ENCODE peak calls at places on chromosomes 11 and 22, in eight cellular contexts. J is ovary, V is PC-9, R is HepG2, L is GM23248, D is stomach, T is upper lobe of left lung, B is lung. G is an unnamed sample.

GRCh38 chr11:26928636-26929035 is 65.3 kb upstream of the FIBIN start:
- DNase-seq in R (no peak), T (no peak), J (no peak), V (no peak), L (no peak), B (no peak), D (no peak), G (no peak)

GRCh38 chr11:67523556-67524479 is 572 bp upstream of the CABP2 start:
- DNase-seq in B (no peak), R (no peak), D (no peak), J (no peak), T (peak; percentile 69), L (no peak), V (no peak), G (no peak)

GRCh38 chr11:103700605-103701004 is 335.8 kb upstream of the DDI1 start:
- DNase-seq in R (no peak), L (peak; percentile 95), T (no peak), J (no peak), B (no peak), V (no peak), D (no peak), G (no peak)

GRCh38 chr11:36558511-36559413 is 9.0 kb upstream of the RAG1 start:
- DNase-seq in B (no peak), D (no peak), R (no peak), V (no peak), T (no peak), L (no peak), J (no peak), G (no peak)

GRCh38 chr11:57480409-57481137 is 20.2 kb downstream of the RTN4RL2 start:
- DNase-seq in R (peak; percentile 61), V (peak; percentile 69), L (peak; percentile 74), J (peak; percentile 70), B (peak; percentile 75), T (peak; percentile 87), D (peak; percentile 78), G (peak; percentile 91)

GRCh38 chr11:6617315-6617781 is 1.9 kb downstream of the TPP1 start:
- DNase-seq in D (no peak), B (no peak), L (peak; percentile 59), V (no peak), T (no peak), J (no peak), R (no peak), G (no peak)

GRCh38 chr22:21015051-21016006 is at the start of gene P2RX6:
- DNase-seq in R (no peak), V (peak; percentile 34), B (no peak), D (no peak), L (peak; percentile 75), T (peak; percentile 66), J (peak; percentile 26), G (no peak)

GRCh38 chr11:85756401-85757200 is 54.3 kb downstream of the SYTL2 start:
- DNase-seq in B (no peak), R (no peak), V (no peak), J (no peak), T (no peak), L (no peak), D (peak; percentile 58), G (no peak)

GRCh38 chr11:38323961-38324761 is 1726.1 kb upstream of the RAG2 start:
- DNase-seq in R (no peak), T (no peak), V (no peak), D (no peak), L (no peak), B (no peak), J (no peak), G (no peak)

GRCh38 chr22:28373841-28374240 is 305.8 kb downstream of the TTC28 start:
- DNase-seq in J (no peak), D (no peak), V (no peak), R (no peak), T (no peak), B (no peak), L (peak; percentile 62), G (no peak)

GRCh38 chr22:21981874-21982273 is 713 bp downstream of the TOP3B start:
- DNase-seq in V (no peak), L (peak; percentile 36), B (no peak), D (no peak), T (no peak), R (no peak), J (no peak), G (no peak)

GRCh38 chr11:59283825-59284772 is 71.4 kb upstream of the MPEG1 start:
- DNase-seq in L (peak; percentile 68), T (no peak), V (peak; percentile 37), D (peak; percentile 53), J (peak; percentile 57), B (peak; percentile 54), R (peak; percentile 40), G (no peak)

GRCh38 chr11:123063396-123064267 is 1.7 kb upstream of the HSPA8 start:
- DNase-seq in R (peak; percentile 64), B (peak; percentile 41), V (no peak), D (peak; percentile 50), J (peak; percentile 68), L (peak; percentile 78), T (no peak), G (no peak)

GRCh38 chr11:28834877-28835276 is 726.7 kb downstream of the METTL15 start:
- DNase-seq in D (no peak), J (no peak), R (no peak), L (peak; percentile 78), B (no peak), V (peak; percentile 6), T (no peak), G (no peak)

GRCh38 chr11:79413258-79413657 is 27.6 kb downstream of the TENM4 start:
- DNase-seq in R (no peak), T (no peak), B (peak; percentile 55), V (no peak), L (peak; percentile 96), D (peak; percentile 42), J (peak; percentile 93), G (peak; percentile 92)

DNA sequence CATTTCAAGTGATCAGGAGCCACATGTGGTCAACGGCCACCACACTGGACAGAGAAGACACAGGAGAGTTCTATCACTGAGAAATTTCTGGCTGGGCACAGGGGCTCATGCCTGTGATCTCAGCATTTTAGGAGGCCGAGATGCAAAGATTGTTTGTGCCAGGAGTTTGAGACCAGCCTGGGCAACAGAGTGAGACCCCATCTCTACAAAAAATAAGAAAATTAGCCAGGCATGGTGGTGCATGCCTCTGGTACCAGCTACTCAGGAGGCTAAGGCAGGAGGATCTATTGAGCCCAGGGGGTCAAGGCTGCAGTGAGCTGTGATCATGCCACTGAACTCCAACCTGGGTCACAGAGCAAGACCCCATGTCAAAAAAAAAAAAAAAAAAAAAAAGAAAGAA is 26.3 kb downstream of the KCNJ4 start:
- DNase-seq in V (no peak), J (no peak), D (no peak), T (no peak), L (no peak), B (no peak), R (no peak), G (no peak)
- H3K9me3 ChIP-seq in V (no peaks in the 10 kb centered on the region), J (no peaks in the 10 kb centered on the region), D (no peaks in the 10 kb centered on the region), T (no peaks in the 10 kb centered on the region), L (no peaks in the 10 kb centered on the region), B (no peaks in the 10 kb centered on the region), R (no peaks in the 10 kb centered on the region), G (no peaks in the 10 kb centered on the region)

GRCh38 chr11:44529895-44530412 is 35.5 kb upstream of the CD82 start:
- DNase-seq in J (no peak), D (no peak), L (no peak), B (no peak), T (no peak), V (no peak), R (no peak), G (no peak)
- H3K27me3 ChIP-seq in J (no peaks in the 10 kb centered on the region), D (no peaks in the 10 kb centered on the region), L (peaks cover 40% of the 10 kb centered on the region), B (no peaks in the 10 kb centered on the region), T (no peaks in the 10 kb centered on the region), V (peaks cover 24% of the 10 kb centered on the region), R (peaks cover 36% of the 10 kb centered on the region), G (no peaks in the 10 kb centered on the region)

GRCh38 chr11:126317681-126318641 is 14.1 kb downstream of the DCPS start:
- DNase-seq in J (peak; percentile 87), D (no peak), T (no peak), R (no peak), L (peak; percentile 87), B (peak; percentile 55), V (no peak), G (peak; percentile 86)
- H3K4me3 ChIP-seq in J (peak overlapping the region; percentile 24), D (peak overlapping the region; percentile 11), T (no peak overlapping the region), R (no peak overlapping the region), L (peak overlapping the region; percentile 67), B (no peak overlapping the region), V (no peak overlapping the region), G (no peak overlapping the region)

GRCh38 chr22:37163618-37164534 is 14.2 kb upstream of the IL2RB start:
- DNase-seq in L (no peak), D (no peak), B (no peak), T (no peak), R (no peak), J (no peak), V (no peak), G (no peak)
- H3K9me3 ChIP-seq in L (no peaks in the 10 kb centered on the region), D (no peaks in the 10 kb centered on the region), B (no peaks in the 10 kb centered on the region), T (no peaks in the 10 kb centered on the region), R (no peaks in the 10 kb centered on the region), J (no peaks in the 10 kb centered on the region), V (no peaks in the 10 kb centered on the region), G (peaks cover 2% of the 10 kb centered on the region)

DNA sequence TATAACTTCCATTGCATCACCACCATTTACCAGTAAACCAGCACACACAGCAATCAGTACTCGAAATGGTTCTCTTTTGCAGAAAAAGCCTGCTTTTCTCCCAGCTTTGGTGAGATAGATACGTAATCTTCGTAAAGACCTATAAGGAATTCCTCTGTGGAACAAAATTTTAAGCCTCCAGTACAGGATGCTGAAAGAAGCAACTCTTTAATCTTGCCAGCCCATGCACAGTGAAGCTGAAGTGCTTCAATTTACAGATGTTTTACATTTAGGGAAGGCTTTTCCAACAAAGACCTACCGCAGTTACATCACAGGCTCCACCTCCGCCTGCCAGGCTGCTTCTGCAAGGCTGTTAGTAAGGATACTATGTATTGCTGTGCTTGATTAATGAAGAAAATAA is 1.9 kb downstream of the ELMOD1 start:
- DNase-seq in R (no peak), L (peak; percentile 17), V (no peak), J (no peak), T (no peak), D (no peak), B (no peak), G (no peak)
- H3K27me3 ChIP-seq in R (peaks cover 37% of the 10 kb centered on the region), L (peaks cover 23% of the 10 kb centered on the region), V (peaks cover 11% of the 10 kb centered on the region), J (no peaks in the 10 kb centered on the region), T (peaks cover 25% of the 10 kb centered on the region), D (peaks cover 7% of the 10 kb centered on the region), B (no peaks in the 10 kb centered on the region), G (no peaks in the 10 kb centered on the region)

GRCh38 chr11:116791813-116792143 is at the start of gene APOA5:
- DNase-seq in J (no peak), V (no peak), D (no peak), B (no peak), T (peak; percentile 19), L (no peak), R (no peak), G (no peak)

GRCh38 chr11:116790167-116791001 is 1.3 kb downstream of the APOA5 start:
- DNase-seq in B (no peak), L (no peak), J (no peak), V (no peak), R (no peak), T (peak; percentile 77), D (no peak), G (no peak)

GRCh38 chr11:116792144-116792868 is 627 bp upstream of the APOA5 start:
- DNase-seq in B (no peak), D (no peak), V (no peak), T (no peak), R (peak; percentile 63), J (no peak), L (no peak), G (no peak)

GRCh38 chr11:116792869-116793475 is 1.3 kb upstream of the APOA5 start:
- DNase-seq in D (no peak), L (peak; percentile 92), V (no peak), T (no peak), R (no peak), J (no peak), B (no peak), G (no peak)

GRCh38 chr11:116791002-116791812 is 472 bp downstream of the APOA5 start:
- DNase-seq in R (peak; percentile 73), D (peak; percentile 86), J (peak; percentile 83), B (peak; percentile 82), L (peak; percentile 82), T (peak; percentile 92), V (peak; percentile 63), G (peak; percentile 87)
- H3K4me3 ChIP-seq in R (peak overlapping the region; percentile 57), D (peak overlapping the region; percentile 19), J (no peak overlapping the region), B (no peak overlapping the region), L (no peak overlapping the region), T (peak overlapping the region; percentile 18), V (no peak overlapping the region), G (no peak overlapping the region)

G was measured in aorta.